ENCODE peak calls at places on chromosome 12, in six cellular contexts. One of them, this sample, is unnamed.

GRCh38 chr12:94769040-94769420 is 118.7 kb upstream of the TMCC3 start:
- DNase-seq in WTC11: no peak
- DNase-seq in CD4-positive, alpha-beta T cell: no peak
- DNase-seq in GM12865: peak; percentile 84
- DNase-seq in heart right ventricle: no peak
- DNase-seq in lower lobe of right lung: no peak
- DNase-seq in this sample: no peak

GRCh38 chr12:120417917-120418316 is 20.0 kb upstream of the COX6A1 start:
- DNase-seq in WTC11: no peak
- DNase-seq in CD4-positive, alpha-beta T cell: no peak
- DNase-seq in GM12865: no peak
- DNase-seq in heart right ventricle: no peak
- DNase-seq in lower lobe of right lung: no peak
- DNase-seq in this sample: no peak

GRCh38 chr12:66196806-66197205 is 7.8 kb downstream of the IRAK3 start:
- DNase-seq in WTC11: no peak
- DNase-seq in CD4-positive, alpha-beta T cell: no peak
- DNase-seq in GM12865: peak; percentile 71
- DNase-seq in heart right ventricle: no peak
- DNase-seq in lower lobe of right lung: no peak
- DNase-seq in this sample: no peak

GRCh38 chr12:131986847-131987398 is 37.2 kb downstream of the EP400 start:
- DNase-seq in WTC11: no peak
- DNase-seq in CD4-positive, alpha-beta T cell: no peak
- DNase-seq in GM12865: no peak
- DNase-seq in heart right ventricle: no peak
- DNase-seq in lower lobe of right lung: no peak
- DNase-seq in this sample: no peak

GRCh38 chr12:96093543-96094196 is 58.3 kb upstream of the LTA4H start:
- DNase-seq in WTC11: no peak
- DNase-seq in CD4-positive, alpha-beta T cell: no peak
- DNase-seq in GM12865: no peak
- DNase-seq in heart right ventricle: no peak
- DNase-seq in lower lobe of right lung: no peak
- DNase-seq in this sample: no peak

GRCh38 chr12:110037315-110037714 is 11.0 kb downstream of the C12orf76 start:
- DNase-seq in WTC11: no peak
- DNase-seq in CD4-positive, alpha-beta T cell: no peak
- DNase-seq in GM12865: no peak
- DNase-seq in heart right ventricle: no peak
- DNase-seq in lower lobe of right lung: no peak
- DNase-seq in this sample: no peak

GRCh38 chr12:60335765-60336164 is 739.9 kb downstream of the SLC16A7 start:
- DNase-seq in WTC11: no peak
- DNase-seq in CD4-positive, alpha-beta T cell: no peak
- DNase-seq in GM12865: no peak
- DNase-seq in heart right ventricle: no peak
- DNase-seq in lower lobe of right lung: no peak
- DNase-seq in this sample: no peak

GRCh38 chr12:119835068-119835467 is 42.1 kb downstream of the CIT start:
- DNase-seq in WTC11: peak; percentile 16
- DNase-seq in CD4-positive, alpha-beta T cell: no peak
- DNase-seq in GM12865: no peak
- DNase-seq in heart right ventricle: no peak
- DNase-seq in lower lobe of right lung: no peak
- DNase-seq in this sample: no peak

GRCh38 chr12:14771651-14772137 is 31.6 kb downstream of the WBP11 start:
- DNase-seq in WTC11: peak; percentile 23
- DNase-seq in CD4-positive, alpha-beta T cell: peak; percentile 63
- DNase-seq in GM12865: peak; percentile 73
- DNase-seq in heart right ventricle: no peak
- DNase-seq in lower lobe of right lung: no peak
- DNase-seq in this sample: peak; percentile 17

GRCh38 chr12:116556356-116556952 is 2.7 kb upstream of the MAP1LC3B2 start:
- DNase-seq in WTC11: no peak
- DNase-seq in CD4-positive, alpha-beta T cell: no peak
- DNase-seq in GM12865: no peak
- DNase-seq in heart right ventricle: no peak
- DNase-seq in lower lobe of right lung: no peak
- DNase-seq in this sample: no peak

GRCh38 chr12:32397703-32398102 is 1.7 kb upstream of the FGD4 start:
- DNase-seq in WTC11: no peak
- DNase-seq in CD4-positive, alpha-beta T cell: no peak
- DNase-seq in GM12865: no peak
- DNase-seq in heart right ventricle: no peak
- DNase-seq in lower lobe of right lung: no peak
- DNase-seq in this sample: no peak

GRCh38 chr12:51814311-51815088 is 34.0 kb downstream of the FIGNL2 start:
- DNase-seq in WTC11: peak; percentile 76
- DNase-seq in CD4-positive, alpha-beta T cell: peak; percentile 36
- DNase-seq in GM12865: peak; percentile 45
- DNase-seq in heart right ventricle: peak; percentile 88
- DNase-seq in lower lobe of right lung: peak; percentile 89
- DNase-seq in this sample: peak; percentile 87

GRCh38 chr12:63916561-63917476 is 72.3 kb downstream of the SRGAP1 start:
- DNase-seq in WTC11: no peak
- DNase-seq in CD4-positive, alpha-beta T cell: no peak
- DNase-seq in GM12865: no peak
- DNase-seq in heart right ventricle: no peak
- DNase-seq in lower lobe of right lung: no peak
- DNase-seq in this sample: no peak

GRCh38 chr12:123427036-123427769 is 9.3 kb downstream of the RILPL2 start:
- DNase-seq in WTC11: no peak
- DNase-seq in CD4-positive, alpha-beta T cell: peak; percentile 26
- DNase-seq in GM12865: peak; percentile 98
- DNase-seq in heart right ventricle: no peak
- DNase-seq in lower lobe of right lung: no peak
- DNase-seq in this sample: no peak

GRCh38 chr12:131042848-131043245 is 89.1 kb downstream of the ADGRD1 start:
- DNase-seq in WTC11: no peak
- DNase-seq in CD4-positive, alpha-beta T cell: no peak
- DNase-seq in GM12865: no peak
- DNase-seq in heart right ventricle: no peak
- DNase-seq in lower lobe of right lung: peak; percentile 36
- DNase-seq in this sample: no peak

GRCh38 chr12:716506-716905 is 35.9 kb upstream of the WNK1 start:
- DNase-seq in WTC11: no peak
- DNase-seq in CD4-positive, alpha-beta T cell: no peak
- DNase-seq in GM12865: no peak
- DNase-seq in heart right ventricle: no peak
- DNase-seq in lower lobe of right lung: no peak
- DNase-seq in this sample: no peak

GRCh38 chr12:53974084-53975018 is at the start of gene HOTAIR:
- DNase-seq in WTC11: no peak
- DNase-seq in CD4-positive, alpha-beta T cell: no peak
- DNase-seq in GM12865: peak; percentile 22
- DNase-seq in heart right ventricle: no peak
- DNase-seq in lower lobe of right lung: no peak
- DNase-seq in this sample: no peak

GRCh38 chr12:15443611-15444010 is 121.3 kb downstream of the PTPRO start:
- DNase-seq in WTC11: no peak
- DNase-seq in CD4-positive, alpha-beta T cell: no peak
- DNase-seq in GM12865: no peak
- DNase-seq in heart right ventricle: no peak
- DNase-seq in lower lobe of right lung: no peak
- DNase-seq in this sample: no peak

GRCh38 chr12:39807043-39807442 is 187.4 kb upstream of the ABCD2 start:
- DNase-seq in WTC11: peak; percentile 26
- DNase-seq in CD4-positive, alpha-beta T cell: no peak
- DNase-seq in GM12865: peak; percentile 18
- DNase-seq in heart right ventricle: no peak
- DNase-seq in lower lobe of right lung: no peak
- DNase-seq in this sample: peak; percentile 18

GRCh38 chr12:108131035-108131434 is 1.9 kb downstream of the WSCD2 start:
- DNase-seq in WTC11: no peak
- DNase-seq in CD4-positive, alpha-beta T cell: no peak
- DNase-seq in GM12865: no peak
- DNase-seq in heart right ventricle: no peak
- DNase-seq in lower lobe of right lung: no peak
- DNase-seq in this sample: no peak

GRCh38 chr12:108127654-108128053 is 1.4 kb upstream of the WSCD2 start:
- DNase-seq in WTC11: no peak
- DNase-seq in CD4-positive, alpha-beta T cell: no peak
- DNase-seq in GM12865: no peak
- DNase-seq in heart right ventricle: no peak
- DNase-seq in lower lobe of right lung: no peak
- DNase-seq in this sample: no peak

GRCh38 chr12:108128221-108129016 is 669 bp upstream of the WSCD2 start:
- DNase-seq in WTC11: no peak
- DNase-seq in CD4-positive, alpha-beta T cell: no peak
- DNase-seq in GM12865: no peak
- DNase-seq in heart right ventricle: no peak
- DNase-seq in lower lobe of right lung: no peak
- DNase-seq in this sample: no peak

GRCh38 chr12:108126990-108127468 is 2.1 kb upstream of the WSCD2 start:
- DNase-seq in WTC11: no peak
- DNase-seq in CD4-positive, alpha-beta T cell: no peak
- DNase-seq in GM12865: no peak
- DNase-seq in heart right ventricle: no peak
- DNase-seq in lower lobe of right lung: no peak
- DNase-seq in this sample: no peak

GRCh38 chr12:108129017-108129812 is at the start of gene WSCD2:
- DNase-seq in WTC11: peak; percentile 90
- DNase-seq in CD4-positive, alpha-beta T cell: no peak
- DNase-seq in GM12865: peak; percentile 15
- DNase-seq in heart right ventricle: peak; percentile 46
- DNase-seq in lower lobe of right lung: peak; percentile 52
- DNase-seq in this sample: peak; percentile 74
- TF ChIP-seq CTCF in WTC11: no peak
- TF ChIP-seq CTCF in CD4-positive, alpha-beta T cell: no peak
- TF ChIP-seq CTCF in GM12865: no peak
- TF ChIP-seq CTCF in heart right ventricle: peak; percentile 19
- TF ChIP-seq CTCF in lower lobe of right lung: peak; percentile 21
- TF ChIP-seq CTCF in this sample: no peak

GRCh38 chr12:70891059-70891632 is 29.4 kb downstream of the PTPRR start:
- DNase-seq in WTC11: no peak
- DNase-seq in CD4-positive, alpha-beta T cell: no peak
- DNase-seq in GM12865: no peak
- DNase-seq in heart right ventricle: no peak
- DNase-seq in lower lobe of right lung: no peak
- DNase-seq in this sample: no peak

GRCh38 chr12:70883855-70884254 is 36.7 kb downstream of the PTPRR start:
- DNase-seq in WTC11: no peak
- DNase-seq in CD4-positive, alpha-beta T cell: no peak
- DNase-seq in GM12865: no peak
- DNase-seq in heart right ventricle: no peak
- DNase-seq in lower lobe of right lung: no peak
- DNase-seq in this sample: no peak

GRCh38 chr12:70880744-70881143 is 39.8 kb downstream of the PTPRR start:
- DNase-seq in WTC11: no peak
- DNase-seq in CD4-positive, alpha-beta T cell: no peak
- DNase-seq in GM12865: no peak
- DNase-seq in heart right ventricle: no peak
- DNase-seq in lower lobe of right lung: no peak
- DNase-seq in this sample: no peak

GRCh38 chr12:70885952-70886351 is 34.6 kb downstream of the PTPRR start:
- DNase-seq in WTC11: no peak
- DNase-seq in CD4-positive, alpha-beta T cell: no peak
- DNase-seq in GM12865: no peak
- DNase-seq in heart right ventricle: no peak
- DNase-seq in lower lobe of right lung: no peak
- DNase-seq in this sample: no peak
- TF ChIP-seq CTCF in WTC11: no peak
- TF ChIP-seq CTCF in CD4-positive, alpha-beta T cell: no peak
- TF ChIP-seq CTCF in GM12865: no peak
- TF ChIP-seq CTCF in heart right ventricle: no peak
- TF ChIP-seq CTCF in lower lobe of right lung: no peak
- TF ChIP-seq CTCF in this sample: no peak

DNA sequence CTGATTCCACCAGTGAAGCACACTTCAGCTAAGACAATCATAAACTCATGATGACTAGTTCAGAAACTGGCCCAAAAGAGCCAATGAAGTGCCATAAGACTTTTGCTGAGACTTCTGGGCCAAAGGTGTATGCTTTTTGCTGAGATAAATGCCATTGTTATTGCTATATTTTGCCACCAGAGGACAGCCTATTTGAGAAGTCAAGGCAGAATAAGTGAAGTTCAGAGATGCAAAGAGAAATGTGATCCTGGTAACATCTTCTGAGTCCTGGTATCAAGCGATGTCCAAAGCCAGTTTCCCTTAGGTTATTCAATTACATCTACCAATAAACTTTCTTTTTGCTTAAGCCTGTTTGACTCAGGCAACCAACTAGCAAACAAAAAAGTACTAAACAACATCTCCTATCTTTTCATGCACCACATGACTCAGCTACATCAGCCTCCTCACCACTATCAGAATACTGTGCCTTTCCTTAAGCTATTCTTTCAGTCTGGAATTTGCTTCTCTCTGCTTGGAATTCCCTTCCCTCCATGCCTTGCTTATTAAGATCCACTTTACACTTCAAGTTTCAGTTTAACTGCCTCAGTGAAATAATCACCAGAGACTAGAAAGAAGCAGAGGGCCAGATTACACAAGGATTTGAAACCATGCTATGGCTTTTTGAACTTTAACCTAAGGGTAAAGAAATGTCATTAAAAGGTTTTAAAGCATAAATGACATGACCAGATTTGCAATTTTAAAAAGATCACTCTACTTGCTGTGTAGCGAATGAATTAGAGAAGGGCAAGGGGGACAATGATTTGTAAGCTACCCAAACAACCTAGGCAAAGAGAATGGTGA is 14.0 kb downstream of the CRY1 start:
- DNase-seq in WTC11: no peak
- DNase-seq in CD4-positive, alpha-beta T cell: no peak
- DNase-seq in GM12865: peak; percentile 37
- DNase-seq in heart right ventricle: no peak
- DNase-seq in lower lobe of right lung: no peak
- DNase-seq in this sample: no peak
- TF ChIP-seq CTCF in WTC11: peak; percentile 29
- TF ChIP-seq CTCF in CD4-positive, alpha-beta T cell: peak; percentile 50
- TF ChIP-seq CTCF in GM12865: peak; percentile 52
- TF ChIP-seq CTCF in heart right ventricle: peak; percentile 25
- TF ChIP-seq CTCF in lower lobe of right lung: peak; percentile 41
- TF ChIP-seq CTCF in this sample: peak; percentile 44

DNA sequence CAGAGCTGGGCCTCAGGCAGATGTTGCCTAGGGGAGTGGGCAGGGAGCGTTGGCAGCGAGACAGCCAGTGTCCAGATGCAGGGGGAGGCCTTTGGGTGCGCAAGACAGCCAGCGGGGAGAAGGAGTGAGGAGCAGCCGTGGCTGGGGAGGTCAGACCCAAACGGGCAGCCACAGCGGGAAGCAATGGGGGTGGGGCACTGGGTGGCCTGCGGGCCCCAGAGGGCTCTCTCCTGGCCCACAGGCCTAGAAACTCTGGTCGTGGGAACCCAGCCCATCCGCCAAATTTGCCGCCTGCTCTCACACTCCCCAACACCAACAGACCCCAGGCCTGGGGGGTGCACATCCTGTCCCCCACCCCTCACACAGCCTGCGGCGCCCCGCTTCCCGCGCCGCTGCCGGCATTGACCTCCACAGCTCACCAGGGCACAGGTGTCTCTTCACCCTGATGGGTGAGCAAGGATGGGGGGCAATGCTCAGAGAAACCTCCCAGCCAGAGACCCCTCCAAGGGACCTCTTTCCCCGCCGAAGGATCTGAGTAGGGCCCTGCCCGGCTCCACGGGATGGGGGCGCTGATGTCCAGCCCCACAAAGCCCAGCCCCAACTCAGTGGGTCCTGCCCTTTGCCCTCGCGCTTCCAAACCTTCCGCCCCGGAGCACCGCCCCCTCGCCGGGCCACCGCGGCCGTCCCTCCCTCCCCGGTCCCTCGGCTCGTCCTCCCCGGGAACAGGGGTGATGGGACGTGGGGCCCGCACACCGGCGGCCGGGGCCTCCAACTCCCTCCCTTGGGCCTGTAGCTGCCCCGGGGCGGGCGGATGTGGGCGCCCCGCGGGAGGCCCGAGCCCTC is 781 bp downstream of the HDAC7 start:
- DNase-seq in WTC11: peak; percentile 77
- DNase-seq in CD4-positive, alpha-beta T cell: peak; percentile 33
- DNase-seq in GM12865: peak; percentile 50
- DNase-seq in heart right ventricle: peak; percentile 83
- DNase-seq in lower lobe of right lung: peak; percentile 86
- DNase-seq in this sample: peak; percentile 70
- TF ChIP-seq CTCF in WTC11: no peak
- TF ChIP-seq CTCF in CD4-positive, alpha-beta T cell: no peak
- TF ChIP-seq CTCF in GM12865: peak; percentile 15
- TF ChIP-seq CTCF in heart right ventricle: peak; percentile 29
- TF ChIP-seq CTCF in lower lobe of right lung: peak; percentile 51
- TF ChIP-seq CTCF in this sample: no peak